ENCODE peak calls at places on chromosome 16, in ten cellular contexts. K is WERI-Rb-1, T is PC-9, C is GM23338, P is PC-3, J is breast epithelium, D is thyroid gland, I is lung, Q is ovary, X is neural progenitor cell. E is an unnamed sample.

GRCh38 chr16:22225060-22225459 is 19.0 kb downstream of the EEF2K start:
- DNase-seq in C (peak), I (no peak), K (no peak), J (no peak), Q (no peak), X (no peak), T (no peak), D (peak), P (no peak), E (no peak)

GRCh38 chr16:86375370-86375769 is 135.0 kb upstream of the FOXF1 start:
- DNase-seq in D (no peak), X (no peak), K (no peak), T (no peak), P (peak), I (no peak), J (no peak), Q (no peak), C (no peak), E (no peak)

GRCh38 chr16:55116165-55116894 is 185.7 kb downstream of the IRX5 start:
- DNase-seq in P (no peak), K (no peak), J (no peak), C (no peak), T (no peak), D (no peak), X (no peak), Q (no peak), I (no peak), E (no peak)

GRCh38 chr16:54361813-54362212 is 75.2 kb upstream of the IRX3 start:
- DNase-seq in K (no peak), C (peak), T (no peak), Q (no peak), I (no peak), X (peak), D (no peak), P (no peak), J (no peak), E (no peak)

GRCh38 chr16:56245197-56245596 is 53.9 kb downstream of the GNAO1 start:
- DNase-seq in K (no peak), I (no peak), P (peak), X (no peak), Q (no peak), C (no peak), T (peak), D (no peak), J (no peak), E (no peak)

GRCh38 chr16:87006789-87007745 is 310.1 kb downstream of the C16orf95 start:
- DNase-seq in J (no peak), C (no peak), P (no peak), T (no peak), D (no peak), K (no peak), I (no peak), X (no peak), Q (no peak), E (no peak)

GRCh38 chr16:48609453-48610023 is 442 bp downstream of the N4BP1 start:
- DNase-seq in X (peak), C (peak), P (no peak), T (no peak), I (peak), Q (no peak), J (no peak), K (peak), D (peak), E (peak)

GRCh38 chr16:54296543-54296942 is 10.0 kb upstream of the IRX3 start:
- DNase-seq in C (no peak), I (no peak), J (no peak), D (no peak), K (no peak), Q (no peak), P (no peak), X (no peak), T (no peak), E (no peak)

GRCh38 chr16:10679921-10680320 is 14.8 kb downstream of the TEKT5 start:
- DNase-seq in X (no peak), T (no peak), I (no peak), K (no peak), J (no peak), Q (no peak), C (no peak), P (no peak), D (no peak), E (no peak)

GRCh38 chr16:56848056-56848936 is 16.7 kb upstream of the SLC12A3 start:
- DNase-seq in I (no peak), T (peak), Q (no peak), D (peak), P (peak), K (no peak), J (peak), X (no peak), C (no peak), E (no peak)

GRCh38 chr16:81873221-81873620 is 94.1 kb downstream of the PLCG2 start:
- DNase-seq in J (no peak), C (no peak), Q (no peak), K (no peak), P (no peak), T (no peak), I (no peak), X (no peak), D (no peak), E (no peak)

GRCh38 chr16:73202176-73202729 is 154.3 kb upstream of the ZFHX3 start:
- DNase-seq in Q (no peak), I (no peak), C (no peak), X (no peak), J (no peak), T (no peak), D (no peak), K (no peak), P (no peak), E (no peak)

GRCh38 chr16:9908613-9909012 is 273.6 kb downstream of the GRIN2A start:
- DNase-seq in D (peak), Q (peak), K (no peak), I (no peak), T (no peak), X (no peak), P (no peak), C (no peak), J (no peak), E (no peak)

GRCh38 chr16:11576427-11577289 is 10.1 kb downstream of the LITAF start:
- DNase-seq in X (no peak), D (no peak), I (no peak), C (no peak), P (peak), T (no peak), Q (no peak), J (no peak), K (no peak), E (no peak)

GRCh38 chr16:29825145-29826044 is 5.1 kb downstream of the MVP start:
- DNase-seq in D (no peak), Q (peak), J (no peak), C (no peak), T (peak), X (peak), K (peak), I (no peak), P (peak), E (peak)

GRCh38 chr16:80903616-80904015 is 99.2 kb upstream of the CDYL2 start:
- DNase-seq in Q (no peak), D (no peak), I (no peak), C (no peak), P (no peak), X (no peak), J (no peak), T (no peak), K (no peak), E (no peak)

GRCh38 chr16:78118469-78119025 is 19.1 kb downstream of the WWOX start:
- DNase-seq in J (no peak), K (no peak), P (no peak), D (no peak), C (no peak), I (no peak), X (no peak), Q (no peak), T (no peak), E (no peak)

GRCh38 chr16:65737831-65738230 is 616.0 kb upstream of the CDH11 start:
- DNase-seq in C (no peak), J (no peak), Q (no peak), P (no peak), X (peak), T (no peak), K (peak), D (no peak), I (no peak), E (no peak)

GRCh38 chr16:65733706-65734105 is 611.8 kb upstream of the CDH11 start:
- DNase-seq in C (no peak), X (no peak), J (no peak), P (no peak), Q (no peak), T (no peak), D (no peak), K (no peak), I (no peak), E (no peak)

GRCh38 chr16:73172621-73173312 is 124.8 kb upstream of the ZFHX3 start:
- DNase-seq in P (peak), K (no peak), X (peak), I (peak), J (peak), T (peak), D (peak), C (peak), Q (peak), E (peak)

GRCh38 chr16:57318240-57318970 is 33.9 kb upstream of the PLLP start:
- DNase-seq in T (no peak), D (no peak), I (no peak), K (no peak), P (no peak), C (peak), Q (no peak), X (peak), J (no peak), E (peak)

DNA sequence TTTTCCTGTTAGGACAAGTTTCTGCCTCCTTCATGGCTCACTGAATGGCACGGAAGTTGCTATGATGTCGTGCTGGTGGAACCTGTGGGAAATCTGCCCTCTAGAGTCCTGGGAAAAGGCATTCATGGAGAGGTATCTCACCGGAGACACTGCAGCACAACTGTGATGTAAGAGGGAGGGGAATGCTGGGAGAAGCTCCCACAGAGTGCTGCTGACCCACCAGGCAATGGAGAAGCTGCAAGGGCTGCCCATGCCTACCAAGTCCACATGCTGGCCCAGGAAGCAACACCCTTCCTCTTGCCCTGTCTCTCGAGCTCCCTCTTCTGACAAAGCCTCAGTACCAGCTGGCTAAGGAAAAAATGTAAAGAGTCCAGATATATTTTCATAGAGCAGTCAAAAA is 45.2 kb upstream of the SLC5A11 start:
- DNase-seq in K (peak), X (no peak), C (peak), P (peak), I (no peak), T (peak), D (no peak), Q (no peak), J (no peak), E (no peak)
- TF ChIP-seq CTCF in K (peak), X (no peak), C (peak), P (peak), I (no peak), T (peak), D (no peak), Q (no peak), J (no peak), E (no peak)

GRCh38 chr16:23519282-23519681 is 9.0 kb upstream of the GGA2 start:
- DNase-seq in P (no peak), K (no peak), I (no peak), X (no peak), C (no peak), J (no peak), T (no peak), Q (no peak), D (no peak), E (no peak)
- H3K27ac ChIP-seq in P (no peak), K (no peak), I (no peak), X (no peak), C (no peak), J (no peak), T (no peak), Q (no peak), D (no peak), E (no peak)

DNA sequence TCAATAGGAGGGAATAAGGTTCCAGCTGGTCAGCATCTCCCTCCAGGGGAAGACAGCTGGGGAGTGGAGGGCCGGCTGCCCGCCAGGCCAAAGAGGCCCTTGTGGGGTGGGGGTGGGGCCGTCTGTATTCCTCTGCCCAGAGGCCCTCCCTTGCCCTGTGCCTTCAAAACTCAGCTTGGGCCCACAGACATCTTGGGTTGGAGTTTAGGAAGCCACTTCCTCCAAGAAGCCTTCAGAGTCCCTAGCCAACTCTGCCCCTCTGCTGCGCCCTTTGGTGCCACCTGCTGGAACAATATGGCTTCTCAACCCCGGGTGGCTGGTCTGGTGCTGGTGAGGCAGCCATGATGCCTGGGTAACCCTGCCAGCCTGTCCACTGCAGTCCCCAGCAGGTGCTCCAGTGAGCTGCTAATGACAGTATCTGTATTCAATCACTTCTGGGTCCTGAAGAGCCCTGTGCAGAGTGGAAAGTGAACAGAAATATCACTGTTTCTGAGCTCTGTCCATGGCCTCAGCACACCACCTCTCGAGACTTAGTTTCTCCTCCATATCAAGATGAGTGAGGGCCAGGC is 16.7 kb downstream of the HSD11B2 start:
- DNase-seq in P (peak), K (peak), I (peak), D (no peak), T (peak), Q (peak), X (no peak), J (no peak), C (peak), E (no peak)
- TF ChIP-seq CTCF in P (peak), K (peak), I (no peak), D (peak), T (peak), Q (peak), X (peak), J (no peak), C (peak), E (peak)

DNA sequence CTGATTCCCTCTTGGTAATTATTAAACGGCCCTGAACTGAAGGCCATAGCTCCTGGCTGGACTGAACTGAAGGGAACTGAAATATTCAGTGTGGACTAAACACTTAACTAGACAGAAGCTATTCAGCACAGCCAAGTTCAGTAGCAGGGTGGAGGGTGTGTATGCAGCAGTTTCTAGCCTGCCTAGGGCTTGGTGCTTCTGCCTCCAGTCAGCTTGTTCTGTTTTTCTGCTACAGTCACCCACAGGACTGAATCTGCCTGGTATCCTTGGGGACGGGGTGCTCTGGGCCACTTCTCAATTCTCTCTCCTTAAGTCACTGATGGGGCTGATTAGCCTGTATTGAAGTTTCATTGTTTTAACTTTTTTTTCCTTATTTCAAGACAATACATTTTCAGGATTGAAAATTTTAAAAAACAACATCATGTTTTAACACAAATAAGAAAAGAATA is 77.1 kb downstream of the WWP2 start:
- DNase-seq in D (no peak), X (no peak), K (no peak), J (no peak), I (no peak), C (no peak), T (no peak), P (no peak), Q (no peak), E (no peak)
- H3K27ac ChIP-seq in D (no peak), X (no peak), K (no peak), J (peak), I (peak), C (no peak), T (no peak), P (no peak), Q (no peak), E (peak)

DNA sequence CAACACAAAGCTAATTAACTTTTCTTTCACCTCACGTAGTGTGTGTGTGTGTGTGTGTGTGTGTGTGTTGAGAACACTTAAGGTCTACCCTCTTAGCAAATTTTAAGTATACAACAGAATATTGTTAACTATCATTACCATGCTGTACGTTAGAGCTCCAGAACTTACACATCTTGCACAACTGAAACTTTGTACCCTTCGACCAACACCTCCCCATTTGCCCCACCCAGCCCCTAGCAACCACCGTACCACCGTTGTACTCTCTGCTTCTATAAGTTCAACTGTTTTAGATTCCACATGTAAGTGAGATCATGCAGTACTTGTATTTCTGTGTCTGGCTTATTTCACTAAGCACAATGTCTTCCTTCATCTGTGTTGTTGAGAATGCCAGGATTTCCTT is 28.1 kb upstream of the MLYCD start:
- DNase-seq in J (no peak), T (no peak), P (no peak), C (no peak), I (no peak), Q (no peak), K (no peak), D (no peak), X (no peak), E (no peak)
- TF ChIP-seq CTCF in J (no peak), T (no peak), P (no peak), C (no peak), I (no peak), Q (no peak), K (no peak), D (no peak), X (no peak), E (no peak)

DNA sequence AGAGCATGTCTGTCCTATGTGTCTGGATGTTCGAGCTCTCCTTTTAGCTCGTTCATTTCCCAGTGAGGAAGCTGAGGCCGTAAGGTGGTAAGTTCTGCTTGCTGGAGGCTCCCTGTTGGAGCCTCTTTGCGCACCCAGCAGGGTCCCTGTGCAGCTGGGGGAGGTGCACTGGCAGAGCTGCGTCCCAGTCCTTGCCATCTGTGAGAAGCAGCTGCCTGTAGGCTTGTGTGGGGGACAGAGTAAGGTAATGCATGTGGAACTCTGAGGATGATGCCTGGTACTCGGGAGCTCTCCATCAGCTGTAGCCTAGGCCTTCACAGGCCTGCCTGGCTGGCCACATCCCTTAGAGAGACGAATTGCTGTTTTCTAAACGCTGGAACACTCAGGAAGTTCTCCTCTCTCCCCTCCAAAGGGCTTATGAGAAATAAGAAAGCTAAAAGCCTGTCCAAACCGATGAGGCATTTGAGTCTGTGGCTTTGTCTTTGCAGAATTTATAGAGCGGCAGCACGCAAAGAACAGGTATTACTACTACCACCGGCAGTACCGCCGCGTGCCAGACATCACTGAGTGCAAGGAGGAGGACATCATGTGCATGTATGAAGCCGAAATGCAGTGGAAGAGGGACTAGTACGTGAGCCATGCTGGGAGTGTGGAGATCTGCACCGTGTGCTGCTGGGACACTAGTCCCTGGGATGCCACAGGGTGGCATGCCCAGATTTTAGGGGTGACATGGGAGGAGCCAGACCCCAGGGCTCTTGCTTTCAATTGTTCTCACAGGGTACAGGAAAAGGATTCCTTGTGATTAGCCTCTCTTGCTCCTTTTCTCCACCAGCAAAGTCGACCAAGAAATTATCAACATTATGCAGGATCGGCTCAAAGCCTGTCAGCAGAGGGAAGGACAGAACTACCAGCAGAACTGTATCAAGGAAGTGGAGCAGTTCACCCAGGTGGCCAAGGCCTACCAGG is 1.6 kb downstream of the NDUFB10 start:
- DNase-seq in D (no peak), J (no peak), T (no peak), X (peak), K (peak), Q (no peak), I (no peak), P (peak), C (no peak), E (no peak)
- H3K27ac ChIP-seq in D (no peak), J (no peak), T (peak), X (peak), K (peak), Q (no peak), I (no peak), P (peak), C (peak), E (no peak)

GRCh38 chr16:49890876-49891275 is 35.0 kb upstream of the ZNF423 start:
- DNase-seq in D (no peak), J (no peak), I (no peak), X (peak), C (peak), K (peak), T (no peak), P (no peak), Q (no peak), E (no peak)
- TF ChIP-seq CTCF in D (no peak), J (no peak), I (no peak), X (peak), C (peak), K (peak), T (no peak), P (no peak), Q (no peak), E (peak)

GRCh38 chr16:16001856-16002255 is 52.4 kb downstream of the ABCC1 start:
- DNase-seq in C (no peak), J (no peak), K (no peak), T (no peak), I (no peak), Q (no peak), P (no peak), X (no peak), D (no peak), E (no peak)

GRCh38 chr16:16005725-16006124 is 56.3 kb downstream of the ABCC1 start:
- DNase-seq in Q (no peak), K (no peak), P (no peak), J (no peak), C (no peak), X (no peak), D (no peak), T (no peak), I (no peak), E (no peak)

GRCh38 chr16:16004314-16004749 is 54.9 kb downstream of the ABCC1 start:
- DNase-seq in K (no peak), I (no peak), X (no peak), C (no peak), J (no peak), T (no peak), P (peak), Q (no peak), D (no peak), E (no peak)

GRCh38 chr16:16006650-16007049 is 57.2 kb downstream of the ABCC1 start:
- DNase-seq in T (no peak), C (no peak), X (no peak), J (no peak), P (no peak), I (no peak), Q (no peak), D (no peak), K (no peak), E (no peak)

GRCh38 chr16:16003719-16004313 is 54.4 kb downstream of the ABCC1 start:
- DNase-seq in P (no peak), Q (no peak), J (no peak), T (no peak), D (no peak), I (no peak), K (no peak), X (no peak), C (no peak), E (no peak)
- H3K27ac ChIP-seq in P (no peak), Q (no peak), J (no peak), T (peak), D (no peak), I (no peak), K (no peak), X (no peak), C (no peak), E (no peak)

E was measured in adrenal gland.